ENCODE peak calls at places on chromosomes 16 and 17, in six cellular contexts. X is erythroblast, D is tibial nerve, G is GM12892, Q is body of pancreas, M is uterus. T is an unnamed sample.

GRCh38 chr16:68345958-68346635 is 35.3 kb downstream of the PRMT7 start:
- DNase-seq in Q (no peak), X (no peak), G (no peak), D (no peak), M (no peak), T (no peak)

GRCh38 chr17:79907855-79908254 is 68.6 kb upstream of the CBX4 start:
- DNase-seq in X (no peak), M (no peak), D (no peak), Q (no peak), G (no peak), T (no peak)

GRCh38 chr17:17079761-17080160 is 37.5 kb downstream of the MPRIP start:
- DNase-seq in M (peak; percentile 52), G (no peak), Q (peak; percentile 37), D (peak; percentile 33), X (no peak), T (no peak)

GRCh38 chr17:67534941-67535340 is 157.9 kb downstream of the PITPNC1 start:
- DNase-seq in D (no peak), Q (no peak), G (no peak), X (no peak), M (no peak), T (no peak)

GRCh38 chr16:50428116-50428515 is 59.3 kb upstream of the BRD7 start:
- DNase-seq in M (no peak), G (no peak), Q (no peak), X (no peak), D (no peak), T (no peak)

GRCh38 chr16:9438991-9439390 is 347.5 kb downstream of the HAPSTR1 start:
- DNase-seq in D (no peak), G (no peak), M (no peak), X (no peak), Q (no peak), T (no peak)

GRCh38 chr16:4184038-4184702 is 57.7 kb downstream of the SRL start:
- DNase-seq in X (no peak), D (no peak), M (peak; percentile 46), G (no peak), Q (no peak), T (no peak)

GRCh38 chr16:58284488-58284887 is 10.3 kb downstream of the PRSS54 start:
- DNase-seq in X (no peak), Q (no peak), M (no peak), D (no peak), G (no peak), T (no peak)

GRCh38 chr17:72927146-72927545 is 165.3 kb downstream of the SLC39A11 start:
- DNase-seq in Q (no peak), G (no peak), X (no peak), D (no peak), M (no peak), T (no peak)

GRCh38 chr16:82439678-82440293 is 187.0 kb upstream of the CDH13 start:
- DNase-seq in D (no peak), M (no peak), X (no peak), G (no peak), Q (no peak), T (peak; percentile 29)

GRCh38 chr16:66935319-66936011 is at the start of gene CES2:
- DNase-seq in Q (peak; percentile 82), G (no peak), D (no peak), M (no peak), X (peak; percentile 46), T (no peak)

GRCh38 chr17:32483451-32484019 is 3.3 kb upstream of the CDK5R1 start:
- DNase-seq in D (peak; percentile 64), M (peak; percentile 68), Q (peak; percentile 63), G (no peak), X (peak; percentile 38), T (peak; percentile 73)

GRCh38 chr17:66250686-66251085 is 21.5 kb upstream of the APOH start:
- DNase-seq in G (no peak), X (no peak), Q (no peak), D (no peak), M (no peak), T (no peak)

DNA sequence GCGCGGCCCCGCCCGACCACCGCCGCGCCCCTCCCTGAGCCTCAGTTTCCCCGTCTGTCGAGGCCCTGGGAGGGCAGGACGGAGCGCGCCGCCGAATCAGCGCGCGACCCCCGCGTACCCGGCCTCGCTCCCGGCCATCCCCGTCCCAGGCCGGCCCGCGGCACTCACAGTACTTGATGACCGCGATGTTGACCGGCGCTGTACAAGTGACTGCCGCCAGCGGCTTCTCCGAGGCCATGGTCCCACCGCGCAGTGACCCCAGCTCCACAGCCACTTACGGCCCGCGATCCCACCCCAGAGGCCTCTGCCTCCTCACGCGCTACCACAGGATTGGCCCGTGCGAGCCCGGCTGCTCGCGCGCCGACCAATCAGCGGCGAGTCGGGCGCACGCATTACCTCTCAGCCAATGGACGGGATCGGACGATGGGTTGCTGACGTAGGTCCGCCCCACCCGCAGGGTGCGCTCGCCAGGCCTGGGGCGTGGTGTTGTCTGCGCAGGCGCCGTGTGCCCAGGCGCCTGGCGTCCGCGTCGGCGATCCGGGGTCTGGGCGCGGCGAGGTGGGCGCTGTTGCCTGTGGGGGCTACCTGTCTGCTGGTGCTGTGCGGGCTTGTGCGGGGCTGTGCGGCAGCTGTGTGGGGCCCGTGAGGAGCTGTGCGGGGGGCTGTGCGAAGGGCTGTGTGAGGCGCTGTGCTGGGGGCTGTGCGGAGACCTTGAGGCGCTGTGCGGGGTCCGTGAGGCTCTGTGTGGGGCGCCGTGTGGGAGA is at the start of gene MVD:
- DNase-seq in D (peak; percentile 89), M (peak; percentile 96), G (peak; percentile 100), X (peak; percentile 99), Q (peak; percentile 97), T (peak; percentile 100)
- TF ChIP-seq POLR2A in D (peak; percentile 42), M (peak; percentile 83), G (peak; percentile 88), X (peak; percentile 94), Q (peak; percentile 90), T (peak; percentile 98)

GRCh38 chr17:21285164-21286065 is 904 bp downstream of the MAP2K3 start:
- DNase-seq in M (peak; percentile 47), D (no peak), Q (peak; percentile 65), G (no peak), X (peak; percentile 65), T (no peak)

GRCh38 chr17:21283482-21284318 is 811 bp upstream of the MAP2K3 start:
- DNase-seq in M (peak; percentile 61), G (no peak), Q (peak; percentile 61), X (peak; percentile 84), D (peak; percentile 16), T (no peak)

GRCh38 chr17:21284319-21285163 is at the start of gene MAP2K3:
- DNase-seq in M (peak; percentile 99), G (peak; percentile 99), D (peak; percentile 99), Q (peak; percentile 100), X (peak; percentile 99), T (peak; percentile 95)

GRCh38 chr17:21282231-21282630 is 2.3 kb upstream of the MAP2K3 start:
- DNase-seq in X (peak; percentile 60), Q (no peak), G (no peak), M (peak; percentile 65), D (no peak), T (peak; percentile 90)

GRCh38 chr17:21282850-21283249 is 1.7 kb upstream of the MAP2K3 start:
- DNase-seq in M (no peak), D (no peak), G (no peak), Q (no peak), X (no peak), T (no peak)
- TF ChIP-seq POLR2A in M (no peak), D (no peak), G (no peak), Q (no peak), X (no peak), T (no peak)

GRCh38 chr16:29995330-29995910 is at the start of gene HIRIP3:
- DNase-seq in Q (peak; percentile 89), M (peak; percentile 89), D (peak; percentile 74), G (peak; percentile 91), X (peak; percentile 93), T (peak; percentile 82)
- TF ChIP-seq POLR2A in Q (peak; percentile 61), M (no peak), D (no peak), G (peak; percentile 55), X (no peak), T (peak; percentile 48)

GRCh38 chr17:27560668-27561067 is 70.3 kb upstream of the LGALS9 start:
- DNase-seq in X (no peak), Q (peak; percentile 89), D (no peak), G (no peak), M (peak; percentile 27), T (no peak)

GRCh38 chr17:27558842-27559505 is 72.0 kb upstream of the LGALS9 start:
- DNase-seq in M (no peak), G (no peak), D (no peak), X (no peak), Q (peak; percentile 60), T (no peak)

GRCh38 chr17:27558341-27558740 is 72.6 kb upstream of the LGALS9 start:
- DNase-seq in X (no peak), M (no peak), Q (peak; percentile 69), D (no peak), G (no peak), T (no peak)

GRCh38 chr17:27559506-27559931 is 71.5 kb upstream of the LGALS9 start:
- DNase-seq in M (peak; percentile 77), D (peak; percentile 21), X (no peak), G (no peak), Q (peak; percentile 48), T (no peak)

DNA sequence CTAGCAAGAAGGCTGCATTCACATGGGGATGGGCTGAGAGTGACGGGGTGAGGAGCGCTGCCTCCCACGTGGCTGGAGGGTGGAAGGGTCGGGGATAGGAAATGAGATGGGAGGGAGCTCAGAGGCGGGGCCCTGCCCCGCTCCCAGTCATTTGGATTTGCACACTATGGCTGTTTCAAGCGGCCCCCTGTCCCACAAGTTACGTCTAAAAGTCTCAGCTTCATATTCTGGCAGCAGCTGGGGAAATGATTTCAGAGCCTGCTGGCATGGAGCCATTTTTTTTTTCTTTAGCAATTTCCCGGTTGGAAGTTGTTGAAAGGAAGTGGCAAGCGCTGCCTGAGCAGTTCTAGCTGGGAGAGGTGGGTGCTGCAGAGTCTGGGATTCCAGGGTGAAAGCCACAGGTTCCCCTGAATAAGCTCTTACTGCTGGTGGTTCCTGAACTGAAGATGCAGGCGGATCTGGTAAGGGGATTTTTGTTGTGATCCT is 70.9 kb upstream of the LGALS9 start:
- DNase-seq in Q (peak; percentile 73), X (no peak), M (peak; percentile 72), D (peak; percentile 57), G (no peak), T (no peak)
- TF ChIP-seq POLR2A in Q (peak; percentile 39), X (no peak), M (no peak), D (no peak), G (no peak), T (no peak)

DNA sequence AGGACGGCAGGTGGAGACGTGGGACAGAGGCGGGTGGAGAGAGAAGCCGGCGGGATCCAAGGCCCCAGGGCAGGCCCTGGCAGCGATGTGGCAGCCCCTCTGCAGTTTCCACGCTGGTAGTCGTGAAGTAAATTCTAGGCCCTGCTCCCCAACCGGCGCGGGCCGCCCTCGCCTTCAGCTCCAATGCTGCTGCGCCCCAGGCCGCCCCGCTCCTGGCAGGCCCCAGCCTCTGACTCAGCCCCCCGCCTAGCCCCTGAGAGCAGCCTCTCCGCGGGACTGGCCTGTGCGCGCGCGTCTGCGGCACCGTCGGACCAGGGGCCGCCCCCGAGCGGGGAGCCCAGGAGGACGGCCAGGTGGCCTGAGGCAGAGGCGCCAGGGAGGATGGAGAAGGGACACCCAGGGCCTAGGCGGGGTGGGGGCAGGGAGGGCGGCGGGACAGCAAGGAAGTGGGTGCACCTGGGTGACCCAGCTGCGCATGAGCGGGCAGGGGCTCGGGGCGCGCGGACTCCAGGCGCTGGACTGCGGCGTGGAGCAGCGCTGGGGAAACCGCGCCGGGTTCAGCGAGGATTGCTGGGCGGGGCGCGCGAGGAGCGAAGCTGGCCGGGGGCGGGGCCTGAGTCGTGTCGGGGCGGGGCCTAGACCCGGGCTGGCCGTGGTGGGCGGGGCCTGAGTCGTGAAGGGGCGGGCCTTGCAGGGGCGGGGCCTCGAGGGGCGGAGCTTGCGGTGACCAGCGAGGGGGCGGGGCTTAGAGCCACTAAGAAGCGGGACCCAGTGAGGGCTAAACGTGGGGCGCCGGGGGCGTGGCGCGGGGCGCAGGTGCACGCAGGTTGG is 29.6 kb downstream of the ZNF778 start:
- DNase-seq in G (peak; percentile 91), D (peak; percentile 87), M (peak; percentile 86), X (peak; percentile 94), Q (peak; percentile 91), T (peak; percentile 84)
- TF ChIP-seq POLR2A in G (no peak), D (no peak), M (no peak), X (no peak), Q (peak; percentile 18), T (no peak)